ENCODE peak calls at places on chromosome 18, in nine cellular contexts. N, T, O, D, C, K, J, I and P are unnamed samples.

GRCh38 chr18:48106976-48107781 is 176.7 kb upstream of the SMAD2 start:
- DNase-seq in I (no peak), K (no peak), T (no peak), N (no peak), D (no peak), O (no peak), C (no peak), J (no peak), P (no peak)

GRCh38 chr18:670456-670996 is 13.1 kb downstream of the TYMS start:
- DNase-seq in I (no peak), N (no peak), T (no peak), O (no peak), D (no peak), C (no peak), J (no peak), K (no peak), P (no peak)

GRCh38 chr18:10015288-10015701 is 101.5 kb downstream of the VAPA start:
- DNase-seq in I (no peak), T (no peak), J (no peak), C (peak), K (no peak), D (no peak), N (no peak), O (no peak), P (no peak)

GRCh38 chr18:36366994-36367839 is 69.7 kb downstream of the FHOD3 start:
- DNase-seq in C (peak), I (no peak), J (no peak), K (peak), N (no peak), D (no peak), T (no peak), O (no peak), P (no peak)

GRCh38 chr18:44895176-44895798 is 214.6 kb downstream of the SETBP1 start:
- DNase-seq in O (no peak), I (peak), C (peak), D (no peak), N (peak), J (peak), K (no peak), T (peak), P (peak)

GRCh38 chr18:47682876-47683275 is 247.6 kb downstream of the SMAD2 start:
- DNase-seq in C (no peak), K (no peak), T (no peak), D (no peak), I (no peak), J (no peak), O (no peak), N (no peak), P (no peak)

GRCh38 chr18:34871435-34871834 is 161.3 kb downstream of the DTNA start:
- DNase-seq in C (peak), I (no peak), T (no peak), K (no peak), D (no peak), N (no peak), O (no peak), J (no peak), P (no peak)

GRCh38 chr18:79933765-79934164 is 17.7 kb downstream of the SLC66A2 start:
- DNase-seq in O (no peak), N (no peak), K (peak), J (peak), T (no peak), C (peak), I (no peak), D (no peak), P (no peak)